ENCODE peak calls at places on chromosomes 11 and 22, in seven cellular contexts. B is SK-N-SH, Y is body of pancreas, F is IMR-90, Z is psoas muscle, I is WTC11, J is GM12878. C is an unnamed sample.

GRCh38 chr11:117511483-117511934 is 183.9 kb downstream of the CEP164 start:
- DNase-seq in B (peak; percentile 64), Y (no peak), F (no peak), Z (no peak), I (no peak), J (no peak), C (no peak)

GRCh38 chr11:451738-452137 is 1.7 kb downstream of the PTDSS2 start:
- DNase-seq in B (no peak), Y (no peak), F (no peak), Z (no peak), I (no peak), J (no peak), C (no peak)

GRCh38 chr11:112863304-112863703 is 97.9 kb upstream of the NCAM1 start:
- DNase-seq in B (no peak), Y (no peak), F (no peak), Z (no peak), I (no peak), J (no peak), C (no peak)

GRCh38 chr11:116958246-116958645 is 120.8 kb upstream of the APOA1 start:
- DNase-seq in B (no peak), Y (no peak), F (no peak), Z (no peak), I (no peak), J (no peak), C (no peak)

GRCh38 chr11:765802-766091 is 11.5 kb downstream of the GATD1 start:
- DNase-seq in B (no peak), Y (no peak), F (no peak), Z (no peak), I (no peak), J (no peak), C (no peak)

GRCh38 chr11:35003658-35004057 is 87.2 kb downstream of the PDHX start:
- DNase-seq in B (no peak), Y (no peak), F (peak; percentile 24), Z (no peak), I (no peak), J (no peak), C (no peak)

GRCh38 chr11:64850979-64851567 is 6.6 kb upstream of the CDC42BPG start:
- DNase-seq in B (no peak), Y (no peak), F (no peak), Z (no peak), I (peak; percentile 58), J (peak; percentile 90), C (peak; percentile 88)

GRCh38 chr11:68651985-68652682 is 32.2 kb upstream of the GAL start:
- DNase-seq in B (no peak), Y (no peak), F (no peak), Z (no peak), I (no peak), J (no peak), C (no peak)

GRCh38 chr11:133840479-133840941 is 4.8 kb downstream of the SPATA19 start:
- DNase-seq in B (no peak), Y (no peak), F (no peak), Z (no peak), I (no peak), J (no peak), C (no peak)

GRCh38 chr22:25000686-25001085 is 48.2 kb downstream of the KIAA1671 start:
- DNase-seq in B (no peak), Y (no peak), F (no peak), Z (no peak), I (no peak), J (no peak), C (no peak)

GRCh38 chr11:123979311-123979710 is 1.7 kb upstream of the OR10S1 start:
- DNase-seq in B (no peak), Y (no peak), F (no peak), Z (no peak), I (no peak), J (no peak), C (no peak)
- TF ChIP-seq CTCF in B (no peak), Y (no peak), F (no peak), Z (no peak), I (no peak), J (no peak), C (no peak)

DNA sequence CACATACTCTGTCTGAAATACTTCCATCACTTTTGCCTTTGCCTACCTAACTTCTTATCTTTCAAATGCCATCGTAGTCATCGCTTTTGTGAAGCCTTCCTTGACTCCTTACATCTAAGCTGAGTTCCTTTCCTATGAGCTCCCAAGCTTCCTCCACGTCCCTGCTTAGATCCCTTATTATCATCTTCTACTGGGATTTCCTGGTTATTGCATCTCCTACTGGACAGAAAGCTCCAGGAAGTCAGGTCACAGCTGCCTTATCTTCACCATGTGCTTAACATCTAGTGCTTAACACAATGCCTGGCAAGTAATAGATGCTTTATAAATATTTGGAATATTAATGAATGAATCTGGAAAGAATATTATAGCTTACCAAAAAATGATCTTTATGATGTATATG is 5.9 kb downstream of the YPEL4 start:
- DNase-seq in B (no peak), Y (no peak), F (peak; percentile 44), Z (no peak), I (no peak), J (no peak), C (no peak)
- TF ChIP-seq CTCF in B (no peak), Y (no peak), F (no peak), Z (no peak), I (no peak), J (no peak), C (no peak)

GRCh38 chr11:97966901-97967300 is 1053.8 kb upstream of the CNTN5 start:
- DNase-seq in B (no peak), Y (no peak), F (no peak), Z (no peak), I (no peak), J (no peak), C (no peak)
- TF ChIP-seq CTCF in B (no peak), Y (no peak), F (no peak), Z (no peak), I (no peak), J (no peak), C (no peak)

DNA sequence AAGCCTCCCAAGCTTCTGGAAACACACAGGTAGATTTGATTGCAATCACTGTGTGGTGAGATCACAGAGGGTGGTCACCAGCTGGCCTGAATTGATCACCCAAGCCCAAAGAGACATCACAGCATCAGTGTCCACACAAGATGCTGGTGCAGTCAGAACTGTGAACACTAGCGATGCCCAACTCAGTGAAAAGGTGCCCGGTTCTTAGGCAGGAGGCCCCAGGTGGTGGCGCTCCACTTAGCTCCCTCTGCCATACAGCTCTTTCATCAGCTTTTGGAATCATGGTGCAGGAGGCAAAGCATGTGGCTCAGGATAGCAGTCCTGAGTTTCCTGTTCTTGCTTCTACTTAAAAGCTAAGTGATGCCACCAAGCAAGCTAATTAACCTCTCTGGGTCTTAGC is 11.1 kb downstream of the DGCR2 start:
- DNase-seq in B (no peak), Y (no peak), F (no peak), Z (no peak), I (no peak), J (no peak), C (no peak)
- TF ChIP-seq CTCF in B (no peak), Y (no peak), F (no peak), Z (no peak), I (no peak), J (no peak), C (no peak)

GRCh38 chr11:14673824-14674432 is 30.3 kb downstream of the PDE3B start:
- DNase-seq in B (no peak), Y (no peak), F (no peak), Z (no peak), I (no peak), J (no peak), C (no peak)
- TF ChIP-seq CTCF in B (no peak), Y (no peak), F (no peak), Z (no peak), I (no peak), J (no peak), C (no peak)

DNA sequence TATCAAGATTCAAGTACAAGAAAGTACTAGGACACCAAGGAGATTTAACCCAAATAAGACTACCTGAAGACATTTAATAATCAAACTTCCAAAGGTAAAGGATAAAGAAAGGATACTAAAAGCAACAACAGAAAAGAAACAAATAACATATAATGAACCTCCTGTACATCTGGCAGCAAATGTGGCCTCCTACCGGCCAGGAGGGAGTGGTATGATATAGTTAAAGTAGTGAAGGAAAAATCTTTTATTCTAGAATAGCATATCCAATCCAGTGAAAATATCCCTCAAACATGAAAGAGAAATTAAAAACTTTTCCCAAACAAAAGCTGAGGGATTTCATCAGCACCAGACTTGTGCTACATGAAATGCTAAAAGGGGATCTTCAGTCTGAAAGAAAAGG is 104.7 kb upstream of the GUCY1A2 start:
- DNase-seq in B (no peak), Y (no peak), F (no peak), Z (no peak), I (no peak), J (no peak), C (no peak)
- TF ChIP-seq CTCF in B (peak; percentile 40), Y (no peak), F (no peak), Z (no peak), I (no peak), J (no peak), C (no peak)

DNA sequence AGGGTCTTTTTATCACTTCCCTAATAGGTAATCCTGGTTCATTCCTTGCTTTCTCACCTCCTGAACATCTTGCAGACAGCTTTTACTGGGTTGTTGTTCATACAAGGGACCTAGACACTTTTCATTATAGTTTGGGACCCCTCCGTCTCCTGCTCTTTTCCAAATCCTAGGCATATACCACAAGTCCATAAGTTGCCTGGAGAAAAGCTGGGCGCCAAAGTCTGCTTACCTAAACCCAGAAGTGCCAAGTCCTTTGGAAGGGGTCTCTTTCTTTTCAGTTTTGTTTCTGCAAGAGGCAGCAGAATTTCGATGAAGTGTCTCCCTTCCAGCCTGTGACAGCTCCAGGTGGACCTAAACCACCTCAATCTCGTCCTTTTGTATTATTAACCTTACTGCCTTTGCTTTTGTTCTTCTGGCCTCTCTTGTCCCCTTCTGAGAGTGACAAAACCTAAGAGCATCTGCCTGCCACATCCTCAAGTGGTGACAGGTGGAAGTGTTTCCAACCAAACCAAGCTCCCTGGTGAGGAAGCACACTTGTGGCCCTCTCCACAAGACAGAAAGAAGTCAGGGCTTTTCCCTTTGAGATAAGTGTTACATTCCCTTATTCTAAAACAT is 19.5 kb upstream of the P2RY6 start:
- DNase-seq in B (peak; percentile 26), Y (no peak), F (no peak), Z (peak; percentile 28), I (peak; percentile 3), J (no peak), C (no peak)
- TF ChIP-seq CTCF in B (no peak), Y (no peak), F (no peak), Z (no peak), I (no peak), J (peak; percentile 25), C (no peak)

GRCh38 chr11:91299980-91300379 is 924.6 kb upstream of the FAT3 start:
- DNase-seq in B (no peak), Y (no peak), F (peak; percentile 59), Z (no peak), I (no peak), J (peak; percentile 19), C (peak; percentile 11)
- TF ChIP-seq CTCF in B (no peak), Y (no peak), F (no peak), Z (no peak), I (no peak), J (no peak), C (no peak)

C was measured in GM13977.